ENCODE peak calls at places on chromosomes 2 and 18, in four cellular contexts. W is cerebellar nuclear complex; L is activated naive CD4-positive, alpha-beta T cell treated with anti-CD3 and anti-CD28 coated beads, Interleukin-2, amount 10 ng/mL, durations not matched to agents 7 days and 5 days; D is stimulated activated CD4-positive, alpha-beta T cell treated with anti-CD3 and anti-CD28 coated beads, Interleukin-4, amount 100 ng/mL, for 24 hours. U is an unnamed sample.
A peak's percentile ranks its signal among the peaks of the same experiment; 100 is the strongest.

GRCh38 chr2:144261336-144261735 is 258.6 kb downstream of the ZEB2 start:
- DNase-seq in L (no peak), W (no peak), D (no peak), U (no peak)

GRCh38 chr2:191643425-191643824 is 34.5 kb upstream of the NABP1 start:
- DNase-seq in D (no peak), W (no peak), L (no peak), U (no peak)

GRCh38 chr18:10076502-10077030 is 162.8 kb downstream of the VAPA start:
- DNase-seq in L (no peak), D (no peak), W (no peak), U (no peak)

GRCh38 chr2:75586971-75587370 is 26.2 kb upstream of the EVA1A start:
- DNase-seq in D (no peak), L (no peak), W (no peak), U (no peak)

GRCh38 chr2:105384861-105385260 is 14.0 kb downstream of the FHL2 start:
- DNase-seq in D (no peak), W (no peak), L (no peak), U (no peak)

GRCh38 chr2:188808921-188809320 is 165.3 kb upstream of the COL3A1 start:
- DNase-seq in D (no peak), W (no peak), L (no peak), U (no peak)

GRCh38 chr18:54608008-54608642 is 17.1 kb downstream of the DYNAP start:
- DNase-seq in D (no peak), W (no peak), L (no peak), U (no peak)

GRCh38 chr2:190499976-190500588 is 34.4 kb downstream of the NEMP2 start:
- DNase-seq in D (no peak), W (no peak), L (no peak), U (no peak)

GRCh38 chr18:10128906-10129305 is 215.1 kb downstream of the VAPA start:
- DNase-seq in L (no peak), W (no peak), D (no peak), U (no peak)

GRCh38 chr2:159362816-159363251 is 76.3 kb upstream of the WDSUB1 start:
- DNase-seq in D (no peak), L (no peak), W (no peak), U (no peak)

GRCh38 chr2:97720746-97721145 is 7.4 kb downstream of the ZAP70 start:
- DNase-seq in W (no peak), L (no peak), D (no peak), U (no peak)

GRCh38 chr2:106882658-106883057 is 3.3 kb downstream of the ST6GAL2 start:
- DNase-seq in W (no peak), D (no peak), L (no peak), U (no peak)

GRCh38 chr2:241157841-241158545 is 7.7 kb downstream of the PPP1R7 start:
- DNase-seq in D (no peak), W (no peak), L (no peak), U (no peak)

GRCh38 chr2:26576565-26577441 is 64.4 kb downstream of the CIB4 start:
- DNase-seq in W (no peak), L (no peak), D (no peak), U (no peak)

GRCh38 chr2:25358249-25358815 is 16.6 kb upstream of the DNMT3A start:
- DNase-seq in W (no peak), D (no peak), L (no peak), U (no peak)

GRCh38 chr2:151614606-151615306 is 119.5 kb downstream of the NEB start:
- DNase-seq in D (no peak), L (no peak), W (no peak), U (no peak)

GRCh38 chr2:229673676-229674075 is 40.7 kb downstream of the DNER start:
- DNase-seq in L (no peak), D (no peak), W (no peak), U (no peak)

GRCh38 chr2:231277962-231278361 is 79.5 kb downstream of the ARMC9 start:
- DNase-seq in W (no peak), D (no peak), L (no peak), U (no peak)

GRCh38 chr2:162261032-162261945 is 18.0 kb upstream of the FAP start:
- DNase-seq in W (no peak), L (no peak), D (no peak), U (no peak)

GRCh38 chr2:97697252-97698235 is 15.8 kb upstream of the ZAP70 start:
- DNase-seq in W (peak; percentile 18), L (peak; percentile 95), D (peak; percentile 95), U (peak; percentile 87)

GRCh38 chr2:54630841-54631497 is 92.5 kb upstream of the EML6 start:
- DNase-seq in D (no peak), W (no peak), L (no peak), U (no peak)

GRCh38 chr18:68520406-68521075 is 194.4 kb downstream of the TMX3 start:
- DNase-seq in W (no peak), L (no peak), D (no peak), U (no peak)

GRCh38 chr2:197673606-197674005 is 1.8 kb downstream of the RFTN2 start:
- DNase-seq in L (no peak), W (no peak), D (no peak), U (no peak)

GRCh38 chr2:118050386-118050785 is 36.5 kb upstream of the CCDC93 start:
- DNase-seq in W (no peak), L (no peak), D (no peak), U (no peak)

GRCh38 chr2:31413025-31413424 is 1.5 kb downstream of the XDH start:
- DNase-seq in D (no peak), L (no peak), W (no peak), U (no peak)

GRCh38 chr2:70982971-70983370 is 4.5 kb downstream of the ANKRD53 start:
- DNase-seq in W (no peak), D (no peak), L (no peak), U (no peak)

GRCh38 chr2:16111838-16112210 is 171.5 kb downstream of the MYCN start:
- DNase-seq in D (no peak), W (no peak), L (no peak), U (no peak)

GRCh38 chr2:75337619-75338018 is 138.3 kb upstream of the TACR1 start:
- DNase-seq in W (no peak), D (no peak), L (no peak), U (no peak)

GRCh38 chr2:39107156-39107555 is 13.7 kb downstream of the SOS1 start:
- DNase-seq in L (no peak), W (no peak), D (no peak), U (no peak)

GRCh38 chr2:184305105-184305504 is 293.2 kb upstream of the ZNF804A start:
- DNase-seq in W (no peak), L (no peak), D (no peak), U (no peak)

GRCh38 chr18:48060346-48060745 is 129.9 kb upstream of the SMAD2 start:
- DNase-seq in L (no peak), W (no peak), D (no peak), U (no peak)

GRCh38 chr2:96734899-96735585 is 4.8 kb downstream of the LMAN2L start:
- DNase-seq in D (no peak), W (no peak), L (no peak), U (no peak)

GRCh38 chr2:196939381-196939780 is 12.9 kb upstream of the PGAP1 start:
- DNase-seq in L (no peak), W (no peak), D (no peak), U (no peak)

GRCh38 chr18:55589625-55590291 is 1.8 kb upstream of the TCF4 start:
- DNase-seq in W (peak; percentile 10), D (peak; percentile 53), L (peak; percentile 87), U (peak; percentile 95)

GRCh38 chr18:53567935-53568574 is 656.4 kb downstream of the MBD2 start:
- DNase-seq in L (no peak), W (no peak), D (no peak), U (no peak)

GRCh38 chr2:9497017-9497416 is 22.7 kb downstream of the IAH1 start:
- DNase-seq in L (no peak), D (no peak), W (no peak), U (no peak)

GRCh38 chr2:111534816-111535803 is 348.9 kb downstream of the ANAPC1 start:
- DNase-seq in W (no peak), D (no peak), L (peak; percentile 28), U (no peak)

U was measured in type B pancreatic cell.